ENCODE peak calls at places on chromosomes 13 and 19, in five cellular contexts. Q, J, E, U and K are unnamed samples.

GRCh38 chr19:44723952-44724319 is 24.6 kb upstream of the BCL3 start:
- DNase-seq in E (peak; percentile 79), J (peak; percentile 91), Q (peak; percentile 75), U (peak; percentile 85), K (peak; percentile 80)

GRCh38 chr13:40471911-40472310 is 194.5 kb downstream of the FOXO1 start:
- DNase-seq in E (no peak), Q (no peak), J (no peak), U (no peak), K (no peak)

GRCh38 chr13:27338816-27339215 is 68.2 kb downstream of the RASL11A start:
- DNase-seq in J (no peak), U (peak; percentile 38), Q (no peak), E (no peak), K (no peak)

GRCh38 chr13:62305758-62306157 is 890.1 kb upstream of the PCDH20 start:
- DNase-seq in J (no peak), Q (no peak), E (no peak), U (no peak), K (no peak)

GRCh38 chr13:76836311-76836710 is 49.9 kb downstream of the KCTD12 start:
- DNase-seq in Q (no peak), U (no peak), J (no peak), E (no peak), K (no peak)

GRCh38 chr13:40656358-40656757 is 10.1 kb downstream of the FOXO1 start:
- DNase-seq in J (no peak), E (no peak), Q (no peak), U (no peak), K (no peak)

GRCh38 chr13:43107780-43108179 is 84.4 kb downstream of the DNAJC15 start:
- DNase-seq in E (peak; percentile 24), Q (no peak), U (no peak), J (no peak), K (no peak)

GRCh38 chr13:67186985-67187569 is 43.1 kb downstream of the PCDH9 start:
- DNase-seq in J (no peak), Q (no peak), U (no peak), E (peak; percentile 13), K (no peak)

GRCh38 chr19:46303702-46304397 is 7.0 kb downstream of the HIF3A start:
- DNase-seq in Q (peak; percentile 64), J (peak; percentile 59), U (peak; percentile 80), E (peak; percentile 84), K (no peak)

GRCh38 chr13:39297664-39298171 is 259.5 kb downstream of the NHLRC3 start:
- DNase-seq in J (no peak), U (no peak), Q (no peak), E (peak; percentile 49), K (no peak)

GRCh38 chr13:22278336-22278929 is 607.6 kb downstream of the FGF9 start:
- DNase-seq in U (peak; percentile 68), E (peak; percentile 0), J (peak; percentile 59), Q (peak; percentile 47), K (peak; percentile 41)

GRCh38 chr13:78572459-78572858 is 30.9 kb downstream of the POU4F1 start:
- DNase-seq in E (no peak), U (no peak), Q (no peak), J (no peak), K (no peak)

GRCh38 chr19:38361633-38362075 is 12.7 kb upstream of the PSMD8 start:
- DNase-seq in U (peak; percentile 77), Q (peak; percentile 65), J (peak; percentile 88), E (peak; percentile 75), K (no peak)
- TF ChIP-seq CTCF in U (no peak), Q (peak; percentile 48), J (peak; percentile 27), E (peak; percentile 19), K (no peak)

GRCh38 chr13:23718916-23719470 is 148.8 kb downstream of the TNFRSF19 start:
- DNase-seq in E (no peak), Q (no peak), U (no peak), J (no peak), K (no peak)

GRCh38 chr13:23715092-23715761 is 145.0 kb downstream of the TNFRSF19 start:
- DNase-seq in Q (no peak), J (no peak), E (no peak), U (no peak), K (no peak)

GRCh38 chr13:23714672-23715071 is 144.5 kb downstream of the TNFRSF19 start:
- DNase-seq in E (no peak), J (no peak), Q (no peak), U (no peak), K (no peak)

GRCh38 chr13:23711355-23711754 is 141.1 kb downstream of the TNFRSF19 start:
- DNase-seq in J (no peak), Q (no peak), E (no peak), U (no peak), K (no peak)

GRCh38 chr13:23715762-23716235 is 145.6 kb downstream of the TNFRSF19 start:
- DNase-seq in E (peak; percentile 58), J (peak; percentile 43), U (peak; percentile 49), Q (no peak), K (no peak)
- TF ChIP-seq CTCF in E (peak; percentile 70), J (peak; percentile 31), U (no peak), Q (peak; percentile 31), K (no peak)

DNA sequence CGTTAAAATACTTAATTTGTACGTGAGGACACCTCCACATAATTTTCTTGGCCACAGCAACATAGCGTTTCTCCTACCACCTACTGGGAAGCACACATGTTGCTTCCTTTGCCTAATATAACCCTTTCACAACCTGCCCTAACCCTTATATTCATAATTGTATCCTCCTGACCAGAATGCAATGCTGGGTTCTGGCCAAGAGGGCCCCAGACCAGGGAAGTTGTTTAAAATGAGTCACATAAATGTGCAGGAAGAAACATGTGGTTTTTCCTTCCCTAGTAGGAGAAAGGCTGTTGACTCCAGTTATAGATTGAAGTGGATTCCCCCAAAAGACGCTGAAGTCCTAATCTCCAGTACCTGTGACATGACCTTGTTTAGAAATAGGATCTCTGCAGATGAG is 187.3 kb downstream of the NUFIP1 start:
- DNase-seq in U (no peak), J (peak; percentile 29), E (peak; percentile 91), Q (no peak), K (no peak)
- TF ChIP-seq CTCF in U (no peak), J (no peak), E (no peak), Q (no peak), K (no peak)

DNA sequence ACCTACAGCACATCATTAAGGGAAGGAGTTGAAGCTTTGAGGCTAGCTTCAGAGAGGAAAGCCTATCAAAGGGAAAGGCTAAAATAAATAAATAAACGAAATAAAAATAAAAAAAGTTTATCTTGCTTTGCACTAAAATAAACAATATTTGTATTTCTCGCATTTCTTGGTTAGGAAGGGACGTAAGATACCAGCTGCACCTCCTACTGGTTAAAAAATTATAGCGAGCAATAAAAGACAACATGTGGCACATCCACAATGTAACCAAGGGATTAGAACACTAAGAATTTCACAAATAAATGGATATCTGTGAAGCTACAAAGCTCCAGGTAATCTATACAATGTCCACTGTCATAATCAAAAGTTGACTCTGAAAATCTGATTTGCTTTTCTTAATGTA is 194.5 kb downstream of the DACH1 start:
- DNase-seq in Q (no peak), J (no peak), U (no peak), E (peak; percentile 61), K (no peak)
- TF ChIP-seq CTCF in Q (peak; percentile 44), J (no peak), U (peak; percentile 33), E (peak; percentile 60), K (no peak)

GRCh38 chr13:113150545-113151365 is 7.7 kb upstream of the PROZ start:
- DNase-seq in E (no peak), J (no peak), U (no peak), Q (no peak), K (no peak)
- TF ChIP-seq CTCF in E (no peak), J (no peak), U (no peak), Q (no peak), K (no peak)

GRCh38 chr13:30442854-30443379 is 20.6 kb downstream of the UBE2L5 start:
- DNase-seq in E (no peak), U (no peak), J (no peak), Q (no peak), K (no peak)
- TF ChIP-seq CTCF in E (no peak), U (no peak), J (no peak), Q (no peak), K (no peak)

DNA sequence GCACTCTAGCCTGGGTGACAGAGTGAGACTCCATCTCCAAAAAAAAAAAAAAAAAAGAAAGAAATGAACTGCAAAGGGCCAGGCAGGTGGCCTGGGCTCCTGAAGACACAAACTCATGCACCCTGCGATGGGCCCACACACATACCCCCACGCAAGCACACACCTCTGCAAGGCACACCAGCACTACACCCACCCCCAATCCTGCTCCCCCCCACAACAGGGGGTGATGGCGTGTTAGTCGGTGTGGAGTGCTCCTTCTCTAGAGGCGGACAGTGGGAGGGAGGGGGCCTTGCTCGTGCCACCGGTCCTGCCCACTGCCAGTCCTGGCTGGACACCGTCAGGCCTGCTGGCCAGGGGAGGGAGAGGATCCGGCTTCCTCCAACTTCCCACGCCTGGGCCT is 1.6 kb upstream of the SLC8A2 start:
- DNase-seq in E (no peak), Q (no peak), U (no peak), J (no peak), K (no peak)
- TF ChIP-seq CTCF in E (no peak), Q (no peak), U (no peak), J (no peak), K (no peak)

GRCh38 chr13:29479716-29480492 is 115.6 kb downstream of the SLC7A1 start:
- DNase-seq in Q (no peak), E (no peak), U (no peak), J (no peak), K (no peak)
- TF ChIP-seq CTCF in Q (no peak), E (no peak), U (no peak), J (no peak), K (no peak)